ENCODE peak calls at places on chromosomes 12 and 14, in ten cellular contexts. Q, M, W, J, G, H, N, E, S and L are unnamed samples.

GRCh38 chr14:96681826-96682225 is 115.4 kb upstream of the VRK1 start:
- DNase-seq in N (no peak), M (no peak), H (no peak), E (peak), W (no peak), Q (no peak), S (no peak), G (no peak), J (no peak), L (peak)

GRCh38 chr12:43969882-43970281 is 134.0 kb downstream of the TMEM117 start:
- DNase-seq in S (no peak), Q (no peak), M (no peak), W (no peak), J (peak), G (no peak), N (peak), H (no peak), E (peak), L (peak)

GRCh38 chr12:107236824-107237467 is 143.6 kb upstream of the CRY1 start:
- DNase-seq in W (no peak), E (peak), J (peak), M (no peak), Q (no peak), S (no peak), N (no peak), H (no peak), G (no peak), L (no peak)

GRCh38 chr12:53722450-53723041 is 4.7 kb downstream of the CALCOCO1 start:
- DNase-seq in G (no peak), N (no peak), E (peak), W (no peak), H (no peak), J (no peak), Q (no peak), M (no peak), S (no peak), L (peak)

GRCh38 chr12:47882796-47883546 is 21.8 kb downstream of the VDR start:
- DNase-seq in W (peak), H (peak), M (peak), Q (no peak), G (no peak), N (no peak), S (no peak), J (no peak), E (no peak), L (no peak)

GRCh38 chr12:98062464-98063245 is 452.7 kb upstream of the TMPO start:
- DNase-seq in S (no peak), H (no peak), Q (no peak), G (no peak), N (no peak), J (no peak), E (no peak), M (no peak), W (no peak), L (no peak)

GRCh38 chr14:32784408-32784807 is 154.3 kb upstream of the NPAS3 start:
- DNase-seq in S (no peak), J (no peak), N (no peak), E (no peak), M (no peak), H (no peak), G (no peak), W (no peak), Q (no peak), L (no peak)

GRCh38 chr14:36070056-36071043 is 106.2 kb downstream of the PTCSC3 start:
- DNase-seq in N (peak), S (peak), W (peak), E (peak), M (peak), Q (peak), J (peak), H (peak), G (no peak), L (peak)

GRCh38 chr12:4487024-4487423 is 41.4 kb upstream of the FGF6 start:
- DNase-seq in Q (no peak), G (no peak), E (no peak), S (no peak), W (no peak), J (no peak), M (no peak), N (no peak), H (no peak), L (no peak)

GRCh38 chr14:69046468-69046867 is 67.4 kb upstream of the ACTN1 start:
- DNase-seq in E (peak), M (no peak), G (no peak), J (peak), H (no peak), S (peak), Q (no peak), W (no peak), N (no peak), L (peak)

GRCh38 chr14:97077253-97077653 is 280.1 kb downstream of the VRK1 start:
- DNase-seq in S (peak), M (peak), N (peak), W (peak), H (no peak), E (no peak), Q (no peak), G (no peak), J (no peak), L (peak)

GRCh38 chr12:94204647-94205247 is 56.4 kb downstream of the PLXNC1 start:
- DNase-seq in J (no peak), Q (no peak), H (peak), N (no peak), M (no peak), W (no peak), G (no peak), S (no peak), E (no peak), L (no peak)

GRCh38 chr14:65027127-65027799 is 40.6 kb downstream of the FNTB start:
- DNase-seq in Q (no peak), S (no peak), N (no peak), M (no peak), J (no peak), H (no peak), E (no peak), G (no peak), W (no peak), L (no peak)

DNA sequence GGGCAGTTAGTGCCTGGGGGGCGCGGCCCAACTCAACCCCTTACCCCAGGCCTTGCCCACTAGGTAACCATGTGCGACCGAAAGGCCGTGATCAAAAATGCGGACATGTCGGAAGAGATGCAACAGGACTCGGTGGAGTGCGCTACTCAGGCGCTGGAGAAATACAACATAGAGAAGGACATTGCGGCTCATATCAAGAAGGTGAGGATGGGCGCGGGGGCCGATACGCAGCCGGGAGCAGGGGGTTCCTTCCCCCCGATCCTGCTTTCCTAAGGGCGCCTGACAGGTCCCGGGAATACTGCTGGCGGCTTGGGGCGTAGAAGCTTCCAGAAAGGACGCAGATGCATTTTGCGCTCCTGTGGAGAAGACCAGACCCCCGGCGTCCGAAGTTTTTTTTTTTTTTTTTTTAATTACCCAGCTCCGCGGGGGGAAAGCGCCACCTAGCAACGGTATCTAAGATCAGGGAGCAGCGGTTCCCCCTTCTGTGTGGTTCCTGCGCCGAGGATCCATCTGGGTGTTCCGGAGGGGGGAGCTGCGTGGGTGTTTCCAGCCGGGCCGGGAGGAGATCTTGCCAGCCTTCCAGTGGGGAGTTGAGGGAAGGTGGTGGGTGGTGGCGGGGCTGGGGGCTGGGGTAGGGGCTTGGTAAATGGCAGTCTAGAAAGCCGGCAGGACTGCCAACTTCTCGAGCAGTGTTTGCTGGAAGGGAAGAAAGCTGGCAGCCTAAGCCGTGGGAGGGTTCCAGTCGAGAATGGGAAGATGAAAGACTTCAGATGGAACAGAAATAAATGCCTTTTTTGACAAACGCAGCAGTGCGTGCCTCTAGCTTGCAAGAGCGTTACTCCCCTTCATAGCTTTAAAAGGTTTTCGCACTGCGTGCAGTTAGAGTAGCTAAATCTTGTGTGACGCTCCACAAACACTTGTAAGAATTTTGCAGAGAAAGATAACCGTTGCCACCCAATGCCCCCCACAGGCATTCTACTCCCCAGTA is 734 bp downstream of the DYNLL1 start:
- DNase-seq in S (peak), H (peak), E (peak), G (peak), M (peak), J (peak), W (peak), N (no peak), Q (peak), L (peak)
- TF ChIP-seq CTCF in S (peak), H (peak), E (no peak), G (no peak), M (peak), J (no peak), W (no peak), N (peak), Q (no peak), L (no peak)

GRCh38 chr14:22980672-22981089 is 1.7 kb downstream of the AJUBA start:
- DNase-seq in Q (peak), S (peak), E (peak), N (no peak), H (no peak), W (no peak), G (no peak), J (no peak), M (peak), L (no peak)

GRCh38 chr14:22977684-22978486 is 4.5 kb downstream of the AJUBA start:
- DNase-seq in W (peak), H (no peak), N (no peak), G (no peak), J (peak), Q (peak), M (peak), S (peak), E (peak), L (peak)

GRCh38 chr14:22978487-22978837 is 3.9 kb downstream of the AJUBA start:
- DNase-seq in Q (no peak), G (no peak), S (no peak), H (no peak), E (no peak), N (no peak), W (no peak), M (no peak), J (no peak), L (peak)

GRCh38 chr14:22979748-22980392 is 2.5 kb downstream of the AJUBA start:
- DNase-seq in J (no peak), M (no peak), W (no peak), Q (no peak), S (no peak), E (no peak), G (no peak), N (no peak), H (no peak), L (no peak)

DNA sequence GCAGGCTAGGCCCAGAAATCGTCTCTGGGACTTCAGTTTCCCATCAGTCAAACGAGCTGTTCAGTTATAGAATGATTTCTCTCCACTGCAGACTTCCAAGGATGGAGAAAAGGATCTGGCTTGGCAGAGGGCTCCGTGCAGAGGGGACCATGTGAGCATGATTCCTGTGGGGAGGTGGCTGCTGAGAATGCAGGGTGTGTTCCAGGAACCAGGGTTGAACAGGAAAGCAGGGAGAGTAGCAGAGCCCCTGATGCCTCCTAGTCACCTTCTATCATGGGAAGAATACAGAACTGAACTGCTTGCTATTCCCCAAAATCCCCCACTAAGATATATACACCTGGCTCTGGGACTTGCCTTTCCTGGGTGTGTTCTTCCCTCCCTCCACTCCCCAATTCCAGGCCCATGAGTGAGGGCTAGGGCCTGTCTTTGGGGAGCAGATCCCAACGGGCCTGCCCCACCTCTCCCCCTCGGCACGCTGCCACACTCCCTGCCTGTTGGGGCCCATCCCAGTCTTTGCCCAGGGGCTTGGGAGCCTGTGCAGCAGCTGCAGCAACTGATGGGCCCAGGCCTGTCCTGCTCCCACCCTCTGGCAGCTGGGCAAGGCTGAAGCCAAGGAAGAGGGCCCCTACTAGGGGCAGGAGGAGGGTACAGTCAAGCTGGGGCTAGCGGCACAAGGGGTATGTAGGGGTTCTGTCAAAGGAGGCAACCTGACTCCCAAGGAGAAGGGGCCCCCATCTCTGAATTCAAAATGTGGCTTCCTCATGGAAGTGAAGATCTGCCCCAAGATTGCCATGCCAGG is 3.3 kb downstream of the AJUBA start:
- DNase-seq in N (no peak), J (no peak), S (peak), W (no peak), G (no peak), H (no peak), E (no peak), Q (peak), M (no peak), L (no peak)
- H3K4me3 ChIP-seq in N (no peak), J (no peak), S (peak), W (no peak), G (no peak), H (no peak), E (peak), Q (peak), M (peak), L (no peak)

GRCh38 chr12:131597327-131597726 is 113.6 kb upstream of the SFSWAP start:
- DNase-seq in J (no peak), W (no peak), E (no peak), N (no peak), Q (no peak), S (no peak), H (no peak), G (no peak), M (no peak), L (no peak)
- TF ChIP-seq CTCF in J (no peak), W (no peak), E (no peak), N (no peak), Q (no peak), S (no peak), H (no peak), G (no peak), M (no peak), L (no peak)

DNA sequence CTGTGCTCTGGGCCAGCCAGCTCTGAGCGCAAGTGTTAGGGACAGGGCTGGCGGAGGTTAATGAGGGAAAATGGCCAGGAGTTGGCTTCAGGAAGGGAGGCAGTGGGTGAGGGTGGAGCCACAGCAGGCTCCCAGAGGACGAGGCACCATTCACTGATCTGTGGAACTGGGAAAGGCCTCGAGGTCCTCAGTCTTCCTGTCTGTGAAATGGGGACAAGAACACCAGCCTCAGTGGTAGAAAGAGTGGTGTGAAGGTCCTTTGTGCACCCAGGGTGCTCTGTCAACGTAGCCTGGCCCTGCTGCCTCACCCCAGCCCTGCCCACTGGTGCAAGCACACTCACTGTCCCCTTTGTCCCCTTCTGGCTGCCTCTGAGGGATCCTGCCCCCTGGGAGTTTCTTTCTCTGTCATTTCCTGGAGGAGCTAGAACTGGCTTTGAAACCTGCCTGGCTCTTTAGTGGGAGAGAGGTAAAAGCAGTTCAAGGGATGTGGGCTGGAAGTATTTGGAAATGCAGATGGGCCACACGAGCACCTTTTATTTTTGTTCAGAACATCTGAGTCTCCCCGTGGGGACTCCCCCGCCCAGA is 25.0 kb downstream of the SYNDIG1L start:
- DNase-seq in J (no peak), M (no peak), N (no peak), Q (no peak), H (no peak), S (no peak), W (no peak), G (no peak), E (no peak), L (no peak)
- H3K4me3 ChIP-seq in J (no peak), M (no peak), N (no peak), Q (no peak), H (peak), S (no peak), W (no peak), G (peak), E (no peak), L (no peak)

GRCh38 chr12:14418526-14418925 is 53.0 kb downstream of the ATF7IP start:
- DNase-seq in S (no peak), M (peak), H (no peak), W (no peak), J (peak), N (no peak), G (no peak), Q (no peak), E (peak), L (peak)
- TF ChIP-seq CTCF in S (peak), M (peak), H (peak), W (no peak), J (peak), N (peak), G (peak), Q (peak), E (peak), L (peak)

DNA sequence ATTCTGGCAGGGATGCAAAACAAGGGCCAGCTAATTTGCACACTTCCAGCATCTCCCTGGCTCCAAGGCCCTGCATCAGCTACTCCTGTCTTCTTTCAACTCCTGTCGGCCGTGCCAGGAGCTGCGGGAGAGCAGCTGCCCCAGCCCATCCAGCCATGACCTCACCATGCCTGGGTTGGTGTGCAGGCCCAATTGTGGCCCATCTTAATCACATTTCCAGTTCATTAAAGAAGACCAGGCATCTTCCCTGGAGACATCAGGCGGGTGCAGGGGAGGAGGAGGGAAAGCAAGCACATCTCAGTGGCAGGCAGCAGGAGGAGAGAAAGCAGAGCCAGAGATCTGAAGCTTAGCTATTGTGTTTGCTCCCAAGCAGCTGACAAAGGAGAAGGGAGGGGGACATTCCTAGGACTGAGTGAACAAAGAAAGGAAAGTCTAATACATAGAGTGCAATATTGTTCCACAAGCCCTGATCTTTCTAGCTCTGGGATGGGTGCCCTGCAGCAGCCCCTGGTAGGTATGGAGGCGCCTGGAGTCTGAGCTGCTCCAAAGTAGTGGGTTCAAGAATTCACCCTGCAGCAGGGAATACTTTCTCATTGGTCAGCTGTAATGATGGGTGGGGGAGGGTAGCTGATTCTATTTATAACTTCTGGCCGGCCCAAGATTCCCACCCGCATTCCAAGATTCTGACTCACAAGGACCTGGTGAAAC is 40.1 kb downstream of the VWF start:
- DNase-seq in W (no peak), H (no peak), M (peak), G (peak), S (peak), J (peak), N (peak), E (peak), Q (no peak), L (peak)
- H3K4me3 ChIP-seq in W (no peak), H (no peak), M (no peak), G (no peak), S (no peak), J (no peak), N (peak), E (no peak), Q (no peak), L (no peak)